ENCODE peak calls at places on chromosome 17, in five cellular contexts. Y, S, R, K and O are unnamed samples.
A peak's percentile ranks its signal among the peaks of the same experiment; 100 is the strongest.

GRCh38 chr17:67068999-67069398 is 24.6 kb downstream of the CACNG1 start:
- DNase-seq in R (no peak), K (no peak), S (no peak), Y (no peak), O (no peak)

GRCh38 chr17:57035971-57036481 is 49.0 kb upstream of the AKAP1 start:
- DNase-seq in K (no peak), Y (peak; percentile 77), R (no peak), S (no peak), O (no peak)

GRCh38 chr17:16477255-16477654 is 14.7 kb downstream of the LRRC75A start:
- DNase-seq in S (no peak), R (no peak), Y (no peak), K (peak; percentile 58), O (no peak)

GRCh38 chr17:51351890-51352289 is 91.5 kb downstream of the UTP18 start:
- DNase-seq in R (no peak), S (no peak), Y (no peak), K (no peak), O (no peak)

GRCh38 chr17:14205380-14205779 is 31.3 kb downstream of the CDRT15 start:
- DNase-seq in Y (no peak), R (no peak), S (no peak), K (no peak), O (no peak)

GRCh38 chr17:6523330-6523729 is 33.0 kb downstream of the PITPNM3 start:
- DNase-seq in Y (no peak), R (no peak), S (no peak), K (no peak), O (no peak)

GRCh38 chr17:14330492-14330920 is 29.6 kb downstream of the HS3ST3B1 start:
- DNase-seq in Y (peak; percentile 36), R (peak; percentile 71), K (no peak), S (no peak), O (no peak)

GRCh38 chr17:1957037-1957436 is 68.1 kb downstream of the RTN4RL1 start:
- DNase-seq in K (peak; percentile 6), S (no peak), Y (no peak), R (no peak), O (no peak)

GRCh38 chr17:3679186-3680126 is 10.8 kb downstream of the EMC6 start:
- DNase-seq in Y (no peak), K (no peak), S (no peak), R (no peak), O (no peak)

GRCh38 chr17:48770954-48771353 is 42.4 kb upstream of the HOXB13 start:
- DNase-seq in R (no peak), K (no peak), S (no peak), Y (no peak), O (no peak)

DNA sequence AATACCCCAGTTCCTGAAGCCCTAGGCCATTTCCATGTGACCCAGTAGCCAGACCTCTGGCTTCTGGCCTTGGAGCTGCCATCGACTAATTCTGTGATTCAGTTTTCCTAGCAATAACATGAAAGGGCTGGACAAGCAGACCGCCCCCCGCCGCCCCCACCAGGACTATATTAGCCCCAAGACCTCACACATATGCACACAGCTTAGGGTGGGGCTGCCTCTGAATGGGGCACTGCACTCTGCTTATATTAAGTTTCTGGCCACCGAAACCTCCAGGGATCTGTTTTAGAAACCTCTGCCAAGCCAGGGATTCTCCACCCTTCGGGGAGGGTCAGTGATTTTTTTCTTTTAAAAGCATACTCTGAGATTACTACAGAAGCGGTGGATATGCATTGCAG is 2.3 kb downstream of the RAB11FIP4 start:
- DNase-seq in Y (no peak), S (no peak), K (no peak), R (no peak), O (no peak)
- TF ChIP-seq CTCF in Y (no peak), S (no peak), K (no peak), R (no peak), O (no peak)

DNA sequence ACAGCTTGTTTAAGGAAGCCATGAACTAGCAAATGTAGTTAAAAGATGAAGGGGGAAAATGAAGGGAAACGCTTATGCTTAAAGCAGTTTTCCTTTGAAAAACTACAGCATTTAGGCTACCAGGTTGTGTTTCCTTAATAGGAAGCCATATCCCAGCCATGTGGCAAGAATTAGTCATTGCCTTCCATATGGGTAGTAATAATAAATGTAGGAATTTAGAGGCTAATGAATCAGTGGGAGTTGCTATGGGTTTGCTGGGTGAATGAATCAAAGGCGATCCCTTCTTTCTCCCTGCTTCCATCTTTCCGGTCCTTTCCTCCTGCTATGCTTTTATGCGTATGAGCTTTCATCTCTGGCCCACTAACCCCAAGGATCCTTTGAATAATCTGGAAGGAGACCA is 89.8 kb upstream of the TBX2 start:
- DNase-seq in K (peak; percentile 65), Y (no peak), R (no peak), S (no peak), O (no peak)
- TF ChIP-seq CTCF in K (peak; percentile 36), Y (no peak), R (no peak), S (no peak), O (no peak)

DNA sequence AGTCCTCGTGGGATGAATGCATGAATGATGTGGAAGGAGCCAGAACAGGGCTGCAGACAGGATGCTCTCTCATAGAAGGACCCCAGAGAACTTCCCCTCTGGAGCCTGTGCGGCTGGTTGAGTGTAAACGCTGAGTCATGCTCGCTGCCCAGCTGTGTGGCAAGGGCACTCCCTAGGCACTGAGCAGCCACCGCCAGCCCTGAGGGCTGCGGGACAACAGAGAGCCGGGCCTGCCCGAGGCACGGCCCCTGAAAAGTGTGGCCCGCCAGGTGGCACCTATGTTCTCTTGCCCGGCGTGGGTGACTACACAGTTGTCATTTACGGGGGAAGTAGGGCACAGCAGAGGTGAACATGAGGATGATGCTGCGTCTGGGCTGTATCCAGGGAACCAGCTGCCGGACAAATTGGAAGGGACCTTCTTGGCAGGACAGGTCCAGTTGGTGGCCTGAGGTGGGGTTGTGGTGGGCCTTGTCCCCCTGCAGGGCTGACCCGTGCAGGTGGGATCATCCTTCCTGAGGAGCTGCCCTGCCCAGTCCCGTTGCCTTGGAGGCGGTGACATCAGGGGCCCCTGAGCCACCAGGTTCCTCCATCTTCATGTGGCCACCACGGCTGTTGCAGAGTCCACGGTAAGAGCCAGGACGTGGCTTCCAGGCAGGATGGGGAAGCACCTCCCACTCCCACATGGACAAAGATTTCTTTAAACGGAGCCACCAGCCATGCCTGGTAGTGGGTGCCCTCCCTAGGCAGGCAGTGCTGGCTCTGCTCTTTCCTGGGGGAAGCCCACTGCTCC is 94.8 kb upstream of the CBX4 start:
- DNase-seq in K (no peak), R (no peak), Y (no peak), S (peak; percentile 88), O (no peak)
- TF ChIP-seq CTCF in K (no peak), R (no peak), Y (no peak), S (no peak), O (no peak)

GRCh38 chr17:75205793-75206163 is 299 bp downstream of the NUP85 start:
- DNase-seq in K (no peak), R (no peak), S (no peak), Y (no peak), O (no peak)
- TF ChIP-seq CTCF in K (no peak), R (no peak), S (no peak), Y (no peak), O (no peak)

DNA sequence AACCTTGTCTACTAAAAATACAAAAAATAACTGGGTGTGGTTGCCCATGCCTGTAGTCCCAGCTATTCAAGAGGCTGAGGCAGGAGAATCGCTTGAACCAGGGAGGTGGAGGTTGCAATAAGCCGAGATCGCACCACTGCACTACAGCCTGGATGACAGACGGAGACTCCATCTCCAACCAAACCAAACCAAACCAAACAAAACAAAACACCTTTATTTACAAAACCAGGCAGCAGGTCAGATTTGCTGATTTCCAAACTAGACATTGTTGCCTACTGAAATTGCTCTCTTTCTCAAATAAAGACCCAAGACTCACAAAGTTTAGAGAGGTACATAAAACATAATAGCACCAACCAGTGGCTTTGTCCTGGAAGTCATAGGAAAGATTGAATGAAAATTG is 5.7 kb upstream of the TMEM238L start:
- DNase-seq in S (no peak), Y (no peak), R (no peak), K (no peak), O (no peak)
- TF ChIP-seq CTCF in S (no peak), Y (no peak), R (no peak), K (no peak), O (no peak)

DNA sequence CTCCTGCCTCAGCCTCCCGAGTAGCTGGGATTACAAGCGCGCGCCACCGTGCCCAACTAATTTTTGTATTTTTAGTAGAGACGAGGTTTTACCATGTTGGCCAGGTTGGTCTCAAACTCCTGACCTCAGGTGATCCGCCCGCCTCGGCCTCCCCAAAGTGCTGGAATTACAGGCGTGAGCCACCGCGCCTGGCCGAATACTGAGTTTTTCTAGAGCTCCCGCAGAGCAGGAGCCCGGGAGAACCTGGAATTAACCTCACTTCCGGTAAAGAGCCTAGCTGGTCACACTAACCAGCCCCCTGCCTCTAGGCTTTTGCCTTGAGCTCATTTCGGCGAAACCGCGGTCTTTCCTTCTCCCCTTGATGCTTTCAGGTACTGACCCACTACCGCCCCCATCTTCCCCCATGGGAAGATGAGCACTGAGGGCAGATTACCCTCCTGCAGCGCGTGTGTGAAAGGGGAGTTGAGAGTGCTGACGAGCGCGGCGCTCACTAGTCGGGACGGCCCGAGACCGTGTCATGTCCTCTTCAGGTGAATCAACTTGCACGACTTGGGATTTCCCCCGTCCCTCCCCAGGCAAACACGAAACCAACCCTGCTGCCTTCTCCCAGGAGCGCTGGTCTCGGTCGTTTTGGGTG is 743 bp upstream of the NEK8 start:
- DNase-seq in Y (peak; percentile 55), K (no peak), R (no peak), S (peak; percentile 83), O (peak; percentile 62)
- TF ChIP-seq CTCF in Y (peak; percentile 4), K (peak; percentile 48), R (peak; percentile 22), S (no peak), O (no peak)

GRCh38 chr17:9576521-9577401 is at the start of gene CFAP52:
- DNase-seq in K (peak; percentile 50), Y (peak; percentile 76), R (peak; percentile 85), S (peak; percentile 89), O (peak; percentile 51)

GRCh38 chr17:9571201-9571600 is 4.4 kb downstream of the STX8 start:
- DNase-seq in R (no peak), Y (no peak), K (no peak), S (no peak), O (no peak)

GRCh38 chr17:9577402-9577709 is 914 bp downstream of the CFAP52 start:
- DNase-seq in R (no peak), Y (no peak), K (no peak), S (no peak), O (no peak)

DNA sequence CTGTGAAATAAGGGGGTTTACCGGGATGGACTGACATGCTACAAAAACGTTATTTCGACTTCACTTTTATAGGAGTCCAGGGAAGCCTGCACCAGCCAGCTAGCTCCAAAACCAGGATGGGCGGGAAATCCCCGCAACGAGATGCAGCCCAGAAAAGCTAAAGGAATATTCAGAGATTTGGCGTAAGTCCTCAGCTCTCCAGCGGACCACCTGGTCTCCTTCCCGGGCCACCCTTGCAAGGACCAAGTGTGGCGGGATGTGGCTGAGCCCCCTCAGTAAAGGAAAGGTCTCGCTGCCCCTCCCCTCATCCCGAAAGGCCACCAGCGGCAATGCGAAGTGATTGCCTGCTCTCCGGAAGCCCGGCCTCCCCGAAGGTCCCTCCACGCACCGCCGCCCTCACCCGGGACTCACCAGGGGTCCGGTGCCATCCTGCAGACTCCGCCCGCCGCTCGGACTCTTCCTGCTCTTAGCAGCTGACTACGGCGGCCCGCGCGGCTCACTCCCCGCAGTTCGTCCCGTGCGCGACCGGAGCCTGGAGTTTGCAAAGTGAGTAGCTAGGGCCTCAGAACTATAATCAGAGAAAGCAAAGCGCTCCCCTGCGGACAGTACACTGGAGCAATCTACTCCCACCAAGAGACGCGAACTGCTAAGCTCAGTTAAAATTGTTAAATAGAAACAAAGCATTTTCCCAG is at the start of gene STX8:
- DNase-seq in R (peak; percentile 95), K (peak; percentile 75), Y (peak; percentile 90), S (peak; percentile 98), O (peak; percentile 95)
- TF ChIP-seq CTCF in R (no peak), K (peak; percentile 19), Y (no peak), S (no peak), O (no peak)